ENCODE peak calls at places on chromosome 12, in seven cellular contexts. One of them, this sample, is unnamed.

GRCh38 chr12:51019927-51020326 is 6.3 kb downstream of the SLC11A2 start:
- DNase-seq in fibroblast of mammary gland: no peak
- DNase-seq in HFFc6: no peak
- DNase-seq in mucosa of descending colon: no peak
- DNase-seq in activated B cell treated with CpG ODN at 0.5 μM for 24 hours: no peak
- DNase-seq in CD4-positive, alpha-beta T cell: no peak
- DNase-seq in lower leg skin: no peak
- DNase-seq in this sample: no peak

GRCh38 chr12:132578118-132578517 is 32.3 kb downstream of the LRCOL1 start:
- DNase-seq in HFFc6: no peak
- DNase-seq in fibroblast of mammary gland: no peak
- DNase-seq in lower leg skin: no peak
- DNase-seq in CD4-positive, alpha-beta T cell: no peak
- DNase-seq in mucosa of descending colon: no peak
- DNase-seq in activated B cell treated with CpG ODN at 0.5 μM for 24 hours: no peak
- DNase-seq in this sample: no peak

GRCh38 chr12:96720363-96720705 is 186.7 kb upstream of the NEDD1 start:
- DNase-seq in HFFc6: no peak
- DNase-seq in lower leg skin: no peak
- DNase-seq in CD4-positive, alpha-beta T cell: no peak
- DNase-seq in activated B cell treated with CpG ODN at 0.5 μM for 24 hours: no peak
- DNase-seq in fibroblast of mammary gland: peak
- DNase-seq in mucosa of descending colon: peak
- DNase-seq in this sample: no peak

GRCh38 chr12:29662737-29663323 is 120.9 kb downstream of the TMTC1 start:
- DNase-seq in HFFc6: no peak
- DNase-seq in CD4-positive, alpha-beta T cell: no peak
- DNase-seq in lower leg skin: no peak
- DNase-seq in mucosa of descending colon: no peak
- DNase-seq in activated B cell treated with CpG ODN at 0.5 μM for 24 hours: no peak
- DNase-seq in fibroblast of mammary gland: no peak
- DNase-seq in this sample: no peak

GRCh38 chr12:107196681-107197080 is 103.3 kb upstream of the CRY1 start:
- DNase-seq in activated B cell treated with CpG ODN at 0.5 μM for 24 hours: no peak
- DNase-seq in lower leg skin: no peak
- DNase-seq in fibroblast of mammary gland: peak
- DNase-seq in mucosa of descending colon: no peak
- DNase-seq in CD4-positive, alpha-beta T cell: no peak
- DNase-seq in HFFc6: no peak
- DNase-seq in this sample: peak

GRCh38 chr12:3047961-3048360 is 29.2 kb upstream of the TSPAN9 start:
- DNase-seq in CD4-positive, alpha-beta T cell: no peak
- DNase-seq in HFFc6: no peak
- DNase-seq in mucosa of descending colon: no peak
- DNase-seq in lower leg skin: no peak
- DNase-seq in activated B cell treated with CpG ODN at 0.5 μM for 24 hours: no peak
- DNase-seq in fibroblast of mammary gland: no peak
- DNase-seq in this sample: no peak

GRCh38 chr12:43676183-43676813 is 82.3 kb downstream of the PUS7L start:
- DNase-seq in CD4-positive, alpha-beta T cell: no peak
- DNase-seq in HFFc6: no peak
- DNase-seq in activated B cell treated with CpG ODN at 0.5 μM for 24 hours: no peak
- DNase-seq in fibroblast of mammary gland: peak
- DNase-seq in lower leg skin: no peak
- DNase-seq in mucosa of descending colon: peak
- DNase-seq in this sample: no peak

GRCh38 chr12:32454075-32454474 is 54.7 kb downstream of the FGD4 start:
- DNase-seq in HFFc6: peak
- DNase-seq in CD4-positive, alpha-beta T cell: no peak
- DNase-seq in fibroblast of mammary gland: peak
- DNase-seq in lower leg skin: no peak
- DNase-seq in mucosa of descending colon: no peak
- DNase-seq in activated B cell treated with CpG ODN at 0.5 μM for 24 hours: no peak
- DNase-seq in this sample: peak

GRCh38 chr12:113196996-113197395 is 11.5 kb downstream of the RITA1 start:
- DNase-seq in CD4-positive, alpha-beta T cell: peak
- DNase-seq in activated B cell treated with CpG ODN at 0.5 μM for 24 hours: peak
- DNase-seq in fibroblast of mammary gland: peak
- DNase-seq in lower leg skin: peak
- DNase-seq in mucosa of descending colon: peak
- DNase-seq in HFFc6: peak
- DNase-seq in this sample: peak

GRCh38 chr12:113119980-113120669 is 15.4 kb downstream of the RASAL1 start:
- DNase-seq in HFFc6: no peak
- DNase-seq in activated B cell treated with CpG ODN at 0.5 μM for 24 hours: no peak
- DNase-seq in fibroblast of mammary gland: no peak
- DNase-seq in CD4-positive, alpha-beta T cell: no peak
- DNase-seq in mucosa of descending colon: no peak
- DNase-seq in lower leg skin: no peak
- DNase-seq in this sample: no peak

GRCh38 chr12:55847033-55847432 is 4.3 kb upstream of the MMP19 start:
- DNase-seq in HFFc6: peak
- DNase-seq in activated B cell treated with CpG ODN at 0.5 μM for 24 hours: no peak
- DNase-seq in mucosa of descending colon: no peak
- DNase-seq in lower leg skin: no peak
- DNase-seq in CD4-positive, alpha-beta T cell: no peak
- DNase-seq in fibroblast of mammary gland: peak
- DNase-seq in this sample: peak

GRCh38 chr12:91370086-91370868 is 187.7 kb upstream of the DCN start:
- DNase-seq in activated B cell treated with CpG ODN at 0.5 μM for 24 hours: no peak
- DNase-seq in fibroblast of mammary gland: no peak
- DNase-seq in HFFc6: no peak
- DNase-seq in mucosa of descending colon: no peak
- DNase-seq in lower leg skin: no peak
- DNase-seq in CD4-positive, alpha-beta T cell: no peak
- DNase-seq in this sample: no peak

GRCh38 chr12:132623072-132623869 is 4.7 kb downstream of the P2RX2 start:
- DNase-seq in fibroblast of mammary gland: no peak
- DNase-seq in CD4-positive, alpha-beta T cell: no peak
- DNase-seq in mucosa of descending colon: no peak
- DNase-seq in HFFc6: no peak
- DNase-seq in activated B cell treated with CpG ODN at 0.5 μM for 24 hours: no peak
- DNase-seq in lower leg skin: no peak
- DNase-seq in this sample: no peak

GRCh38 chr12:122944588-122944987 is 21.7 kb downstream of the ABCB9 start:
- DNase-seq in CD4-positive, alpha-beta T cell: no peak
- DNase-seq in lower leg skin: no peak
- DNase-seq in fibroblast of mammary gland: peak
- DNase-seq in activated B cell treated with CpG ODN at 0.5 μM for 24 hours: no peak
- DNase-seq in HFFc6: peak
- DNase-seq in mucosa of descending colon: no peak
- DNase-seq in this sample: peak

GRCh38 chr12:88575361-88575959 is 4.8 kb downstream of the KITLG start:
- DNase-seq in mucosa of descending colon: no peak
- DNase-seq in activated B cell treated with CpG ODN at 0.5 μM for 24 hours: no peak
- DNase-seq in CD4-positive, alpha-beta T cell: no peak
- DNase-seq in fibroblast of mammary gland: peak
- DNase-seq in lower leg skin: no peak
- DNase-seq in HFFc6: no peak
- DNase-seq in this sample: peak

GRCh38 chr12:53048780-53049401 is 974 bp upstream of the TNS2 start:
- DNase-seq in activated B cell treated with CpG ODN at 0.5 μM for 24 hours: no peak
- DNase-seq in CD4-positive, alpha-beta T cell: no peak
- DNase-seq in fibroblast of mammary gland: peak
- DNase-seq in mucosa of descending colon: no peak
- DNase-seq in lower leg skin: no peak
- DNase-seq in HFFc6: peak
- DNase-seq in this sample: peak

GRCh38 chr12:128138125-128138524 is 128.8 kb upstream of the TMEM132C start:
- DNase-seq in HFFc6: no peak
- DNase-seq in activated B cell treated with CpG ODN at 0.5 μM for 24 hours: no peak
- DNase-seq in fibroblast of mammary gland: no peak
- DNase-seq in lower leg skin: no peak
- DNase-seq in mucosa of descending colon: no peak
- DNase-seq in CD4-positive, alpha-beta T cell: no peak
- DNase-seq in this sample: no peak

GRCh38 chr12:85996280-85996679 is 122.2 kb downstream of the NTS start:
- DNase-seq in CD4-positive, alpha-beta T cell: no peak
- DNase-seq in lower leg skin: no peak
- DNase-seq in fibroblast of mammary gland: no peak
- DNase-seq in activated B cell treated with CpG ODN at 0.5 μM for 24 hours: no peak
- DNase-seq in HFFc6: no peak
- DNase-seq in mucosa of descending colon: no peak
- DNase-seq in this sample: no peak

GRCh38 chr12:95848575-95849388 is 10.0 kb upstream of the SNRPF start:
- DNase-seq in mucosa of descending colon: peak
- DNase-seq in lower leg skin: no peak
- DNase-seq in activated B cell treated with CpG ODN at 0.5 μM for 24 hours: no peak
- DNase-seq in CD4-positive, alpha-beta T cell: no peak
- DNase-seq in fibroblast of mammary gland: peak
- DNase-seq in HFFc6: peak
- DNase-seq in this sample: peak

GRCh38 chr12:115897718-115898117 is 379.8 kb downstream of the MED13L start:
- DNase-seq in fibroblast of mammary gland: peak
- DNase-seq in HFFc6: peak
- DNase-seq in CD4-positive, alpha-beta T cell: no peak
- DNase-seq in activated B cell treated with CpG ODN at 0.5 μM for 24 hours: no peak
- DNase-seq in lower leg skin: no peak
- DNase-seq in mucosa of descending colon: no peak
- DNase-seq in this sample: peak

GRCh38 chr12:1934831-1935230 is 16.4 kb upstream of the CACNA2D4 start:
- DNase-seq in CD4-positive, alpha-beta T cell: no peak
- DNase-seq in activated B cell treated with CpG ODN at 0.5 μM for 24 hours: no peak
- DNase-seq in mucosa of descending colon: no peak
- DNase-seq in fibroblast of mammary gland: no peak
- DNase-seq in HFFc6: no peak
- DNase-seq in lower leg skin: no peak
- DNase-seq in this sample: no peak

GRCh38 chr12:115709410-115710065 is 568.0 kb downstream of the MED13L start:
- DNase-seq in lower leg skin: peak
- DNase-seq in fibroblast of mammary gland: peak
- DNase-seq in HFFc6: no peak
- DNase-seq in CD4-positive, alpha-beta T cell: no peak
- DNase-seq in activated B cell treated with CpG ODN at 0.5 μM for 24 hours: no peak
- DNase-seq in mucosa of descending colon: peak
- DNase-seq in this sample: no peak

DNA sequence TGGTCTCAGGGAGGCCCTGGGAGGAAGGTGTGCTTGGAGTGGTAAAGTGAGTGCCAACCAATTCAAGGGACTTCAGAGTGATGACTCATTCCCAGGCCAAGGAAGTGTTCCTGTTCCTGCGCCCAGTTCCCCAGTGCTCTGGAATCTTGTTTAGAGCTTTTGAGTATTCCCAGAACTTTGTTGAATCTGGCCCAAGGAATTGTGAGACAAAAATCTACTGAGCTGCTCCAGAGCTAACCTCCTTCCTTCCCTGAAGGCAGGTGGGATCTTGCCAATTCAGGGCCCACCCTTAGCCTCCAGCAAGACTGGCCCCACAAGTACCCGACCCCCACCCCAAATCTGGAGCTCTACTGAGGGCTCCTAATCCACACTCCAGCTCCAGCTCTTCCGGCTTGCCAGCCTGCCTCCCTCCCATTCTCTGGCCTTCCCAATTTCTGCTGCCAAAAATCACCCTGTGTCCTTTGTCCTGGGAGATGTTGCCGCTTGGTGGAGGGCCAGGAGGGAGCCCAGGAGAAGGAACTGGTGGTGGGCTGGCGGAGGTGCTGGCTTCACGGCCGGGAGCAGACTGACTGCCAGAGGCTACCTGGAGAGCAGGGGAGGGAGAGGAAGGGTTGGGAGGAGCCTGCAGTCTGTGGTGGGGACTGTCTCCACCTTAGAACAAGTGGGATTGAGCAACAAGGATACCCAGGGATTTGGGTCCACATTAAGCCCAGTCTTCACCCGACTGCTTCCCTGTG is 2.0 kb upstream of the ATN1 start:
- DNase-seq in CD4-positive, alpha-beta T cell: no peak
- DNase-seq in mucosa of descending colon: peak
- DNase-seq in HFFc6: peak
- DNase-seq in activated B cell treated with CpG ODN at 0.5 μM for 24 hours: no peak
- DNase-seq in lower leg skin: peak
- DNase-seq in fibroblast of mammary gland: peak
- DNase-seq in this sample: peak
- TF ChIP-seq CTCF in CD4-positive, alpha-beta T cell: no peak
- TF ChIP-seq CTCF in mucosa of descending colon: no peak
- TF ChIP-seq CTCF in HFFc6: no peak
- TF ChIP-seq CTCF in activated B cell treated with CpG ODN at 0.5 μM for 24 hours: no peak
- TF ChIP-seq CTCF in lower leg skin: no peak
- TF ChIP-seq CTCF in fibroblast of mammary gland: no peak
- TF ChIP-seq CTCF in this sample: no peak

GRCh38 chr12:26227376-26227775 is 32.0 kb downstream of the SSPN start:
- DNase-seq in mucosa of descending colon: no peak
- DNase-seq in activated B cell treated with CpG ODN at 0.5 μM for 24 hours: no peak
- DNase-seq in HFFc6: no peak
- DNase-seq in CD4-positive, alpha-beta T cell: no peak
- DNase-seq in fibroblast of mammary gland: no peak
- DNase-seq in lower leg skin: no peak
- DNase-seq in this sample: no peak
- TF ChIP-seq CTCF in mucosa of descending colon: no peak
- TF ChIP-seq CTCF in activated B cell treated with CpG ODN at 0.5 μM for 24 hours: no peak
- TF ChIP-seq CTCF in HFFc6: no peak
- TF ChIP-seq CTCF in CD4-positive, alpha-beta T cell: no peak
- TF ChIP-seq CTCF in fibroblast of mammary gland: no peak
- TF ChIP-seq CTCF in lower leg skin: no peak
- TF ChIP-seq CTCF in this sample: no peak

DNA sequence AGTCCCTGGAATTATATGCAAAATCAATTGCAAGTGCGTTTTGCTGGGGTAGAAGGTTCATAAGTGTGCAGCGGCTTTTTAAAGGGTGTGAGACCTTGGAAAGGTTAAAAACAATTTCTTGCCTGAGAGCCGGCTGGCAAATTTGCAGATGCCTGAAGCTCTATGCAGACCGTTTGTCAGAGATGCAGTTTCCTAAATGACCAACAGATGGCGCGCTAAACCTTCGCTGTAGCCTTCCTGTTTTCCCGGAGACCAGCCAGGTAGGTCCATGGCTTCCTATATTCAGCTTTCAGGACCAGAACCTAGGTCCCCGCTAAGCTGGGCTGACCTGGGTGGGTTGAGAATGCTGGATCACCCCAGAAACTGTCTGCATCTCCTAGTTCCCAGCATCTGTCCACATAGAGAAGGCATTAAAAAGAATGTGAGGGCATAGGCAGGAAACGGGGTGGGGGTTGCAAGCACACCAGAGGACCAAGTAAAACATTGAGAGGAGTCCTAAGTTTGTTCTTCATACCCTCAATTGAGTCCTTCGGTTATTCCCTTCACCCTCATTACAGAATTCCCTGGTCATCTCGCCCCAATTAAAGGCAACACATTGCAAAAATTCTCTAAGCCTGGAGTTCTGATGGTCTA is 5.7 kb upstream of the NOS1 start:
- DNase-seq in HFFc6: peak
- DNase-seq in mucosa of descending colon: peak
- DNase-seq in lower leg skin: peak
- DNase-seq in CD4-positive, alpha-beta T cell: peak
- DNase-seq in fibroblast of mammary gland: peak
- DNase-seq in activated B cell treated with CpG ODN at 0.5 μM for 24 hours: no peak
- DNase-seq in this sample: peak
- TF ChIP-seq CTCF in HFFc6: peak
- TF ChIP-seq CTCF in mucosa of descending colon: peak
- TF ChIP-seq CTCF in lower leg skin: peak
- TF ChIP-seq CTCF in CD4-positive, alpha-beta T cell: peak
- TF ChIP-seq CTCF in fibroblast of mammary gland: peak
- TF ChIP-seq CTCF in activated B cell treated with CpG ODN at 0.5 μM for 24 hours: no peak
- TF ChIP-seq CTCF in this sample: peak

DNA sequence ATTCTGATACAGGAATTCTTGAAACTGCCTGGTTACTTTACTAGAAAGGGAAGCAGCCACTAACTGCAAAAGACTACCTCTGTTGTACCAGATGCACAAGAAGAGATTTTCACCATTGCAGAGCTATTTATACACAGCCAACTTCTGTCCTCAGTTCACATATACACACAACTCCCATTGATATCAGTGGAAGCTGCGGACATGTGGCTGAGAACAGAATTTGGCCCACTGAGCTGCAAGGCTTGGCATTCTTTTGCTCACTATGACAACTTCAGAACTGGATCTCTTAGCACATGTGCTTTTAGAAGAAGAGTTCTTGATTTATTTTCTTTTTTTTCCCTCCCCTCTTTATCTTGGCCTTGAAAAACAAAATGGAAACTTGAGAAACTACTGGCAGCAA is 28.3 kb downstream of the PTPRO start:
- DNase-seq in CD4-positive, alpha-beta T cell: no peak
- DNase-seq in mucosa of descending colon: no peak
- DNase-seq in lower leg skin: no peak
- DNase-seq in activated B cell treated with CpG ODN at 0.5 μM for 24 hours: no peak
- DNase-seq in fibroblast of mammary gland: peak
- DNase-seq in HFFc6: no peak
- DNase-seq in this sample: no peak
- TF ChIP-seq CTCF in CD4-positive, alpha-beta T cell: no peak
- TF ChIP-seq CTCF in mucosa of descending colon: no peak
- TF ChIP-seq CTCF in lower leg skin: no peak
- TF ChIP-seq CTCF in activated B cell treated with CpG ODN at 0.5 μM for 24 hours: no peak
- TF ChIP-seq CTCF in fibroblast of mammary gland: no peak
- TF ChIP-seq CTCF in HFFc6: no peak
- TF ChIP-seq CTCF in this sample: no peak

This sample was measured in foreskin fibroblast.